ENCODE peak calls at places on chromosome 20, in seven cellular contexts. M, C, Q, I, A, R and N are unnamed samples.

GRCh38 chr20:47400685-47401084 is 44.2 kb upstream of the ZMYND8 start:
- DNase-seq in M (no peak), C (no peak), Q (no peak), I (peak; percentile 83), A (no peak), R (no peak), N (no peak)

GRCh38 chr20:25247100-25247665 is 702 bp upstream of the PYGB start:
- DNase-seq in M (peak; percentile 76), C (peak; percentile 81), Q (peak; percentile 83), I (peak; percentile 56), A (no peak), R (peak; percentile 83), N (peak; percentile 82)

GRCh38 chr20:3919352-3919751 is 30.2 kb downstream of the PANK2 start:
- DNase-seq in M (no peak), C (no peak), Q (no peak), I (no peak), A (no peak), R (no peak), N (no peak)

GRCh38 chr20:50557549-50558134 is 47.5 kb downstream of the PTPN1 start:
- DNase-seq in M (no peak), C (no peak), Q (no peak), I (no peak), A (no peak), R (no peak), N (no peak)

GRCh38 chr20:35854697-35855434 is 83.1 kb downstream of the PHF20 start:
- DNase-seq in M (no peak), C (no peak), Q (no peak), I (no peak), A (no peak), R (no peak), N (no peak)

GRCh38 chr20:46979603-46980241 is 85.1 kb downstream of the EYA2 start:
- DNase-seq in M (no peak), C (no peak), Q (no peak), I (no peak), A (no peak), R (no peak), N (no peak)

GRCh38 chr20:45592574-45593189 is 13.6 kb upstream of the WFDC8 start:
- DNase-seq in M (no peak), C (no peak), Q (no peak), I (peak; percentile 52), A (no peak), R (no peak), N (no peak)

GRCh38 chr20:51393566-51393965 is 149.0 kb downstream of the NFATC2 start:
- DNase-seq in M (no peak), C (no peak), Q (no peak), I (no peak), A (peak; percentile 68), R (no peak), N (no peak)

GRCh38 chr20:24650091-24650490 is 180.7 kb downstream of the SYNDIG1 start:
- DNase-seq in M (peak; percentile 43), C (no peak), Q (no peak), I (no peak), A (peak; percentile 19), R (peak; percentile 40), N (no peak)

GRCh38 chr20:23086056-23086551 is at the start of gene CD93:
- DNase-seq in M (no peak), C (no peak), Q (peak; percentile 78), I (peak; percentile 17), A (peak; percentile 85), R (no peak), N (peak; percentile 63)

GRCh38 chr20:24838551-24839530 is 110.2 kb upstream of the CST7 start:
- DNase-seq in M (no peak), C (no peak), Q (no peak), I (no peak), A (no peak), R (no peak), N (no peak)

GRCh38 chr20:44606725-44607441 is 24.5 kb downstream of the PKIG start:
- DNase-seq in M (no peak), C (no peak), Q (peak; percentile 18), I (no peak), A (peak; percentile 27), R (no peak), N (no peak)

GRCh38 chr20:3510110-3510509 is 39.3 kb downstream of the ATRN start:
- DNase-seq in M (no peak), C (no peak), Q (no peak), I (no peak), A (no peak), R (no peak), N (no peak)

GRCh38 chr20:50163570-50164317 is 10.2 kb upstream of the PEDS1 start:
- DNase-seq in M (no peak), C (no peak), Q (peak; percentile 87), I (no peak), A (no peak), R (peak; percentile 86), N (no peak)

GRCh38 chr20:45038747-45039469 is 62.0 kb downstream of the KCNS1 start:
- DNase-seq in M (no peak), C (no peak), Q (no peak), I (no peak), A (no peak), R (no peak), N (no peak)

GRCh38 chr20:45489083-45489531 is 19.6 kb downstream of the WFDC2 start:
- DNase-seq in M (no peak), C (no peak), Q (no peak), I (no peak), A (no peak), R (no peak), N (no peak)

DNA sequence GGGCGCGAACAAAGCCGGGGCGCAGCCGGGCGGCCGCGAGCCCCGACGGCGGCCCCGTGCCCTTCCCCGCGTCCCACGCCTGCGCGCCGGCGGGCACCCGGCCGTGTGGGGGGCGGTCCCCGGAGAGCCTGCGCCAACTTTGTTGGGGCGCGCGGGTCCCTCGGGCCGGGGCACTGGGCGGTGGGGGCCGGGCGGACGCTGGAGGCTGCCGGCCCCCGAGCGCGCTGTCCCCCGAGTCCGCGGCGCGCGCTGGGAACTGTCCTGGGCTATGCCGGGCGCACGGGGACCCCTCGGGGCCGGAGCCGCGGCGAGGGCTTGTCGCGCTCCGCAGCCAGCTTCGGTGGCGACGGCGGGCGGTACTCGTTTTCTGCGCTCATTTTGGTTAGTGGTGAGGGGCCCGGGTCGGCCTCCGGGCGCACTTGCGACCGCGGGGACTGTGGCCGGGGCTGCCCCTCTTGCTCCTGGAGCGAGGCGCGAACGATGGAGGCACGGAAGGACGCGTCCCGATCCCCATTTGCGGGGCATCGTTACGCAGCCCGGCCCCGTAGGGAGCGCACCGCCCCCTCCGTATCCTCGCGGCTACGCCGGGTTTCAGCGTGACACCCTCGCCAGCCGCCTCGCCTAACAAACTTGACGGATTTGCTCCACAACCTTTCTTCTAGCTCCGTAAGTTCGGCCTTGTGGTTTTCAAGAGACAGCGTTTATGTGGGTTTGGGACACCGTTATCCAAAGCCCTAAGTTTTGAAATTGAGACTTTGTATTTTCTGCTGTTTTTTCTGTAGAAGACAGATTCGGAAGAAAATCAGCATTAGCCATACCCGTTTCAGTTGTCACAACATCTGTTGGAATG is 632 bp downstream of the SS18L1 start:
- DNase-seq in M (peak; percentile 47), C (peak; percentile 72), Q (no peak), I (peak; percentile 77), A (peak; percentile 91), R (peak; percentile 80), N (peak; percentile 91)
- TF ChIP-seq POLR2A in M (peak; percentile 42), C (no peak), Q (no peak), I (no peak), A (no peak), R (peak; percentile 40), N (no peak)

GRCh38 chr20:54155736-54156317 is 18.0 kb downstream of the CYP24A1 start:
- DNase-seq in M (no peak), C (no peak), Q (no peak), I (no peak), A (no peak), R (no peak), N (no peak)
- TF ChIP-seq CTCF in M (no peak), C (no peak), Q (no peak), I (no peak), A (no peak), R (no peak), N (no peak)

DNA sequence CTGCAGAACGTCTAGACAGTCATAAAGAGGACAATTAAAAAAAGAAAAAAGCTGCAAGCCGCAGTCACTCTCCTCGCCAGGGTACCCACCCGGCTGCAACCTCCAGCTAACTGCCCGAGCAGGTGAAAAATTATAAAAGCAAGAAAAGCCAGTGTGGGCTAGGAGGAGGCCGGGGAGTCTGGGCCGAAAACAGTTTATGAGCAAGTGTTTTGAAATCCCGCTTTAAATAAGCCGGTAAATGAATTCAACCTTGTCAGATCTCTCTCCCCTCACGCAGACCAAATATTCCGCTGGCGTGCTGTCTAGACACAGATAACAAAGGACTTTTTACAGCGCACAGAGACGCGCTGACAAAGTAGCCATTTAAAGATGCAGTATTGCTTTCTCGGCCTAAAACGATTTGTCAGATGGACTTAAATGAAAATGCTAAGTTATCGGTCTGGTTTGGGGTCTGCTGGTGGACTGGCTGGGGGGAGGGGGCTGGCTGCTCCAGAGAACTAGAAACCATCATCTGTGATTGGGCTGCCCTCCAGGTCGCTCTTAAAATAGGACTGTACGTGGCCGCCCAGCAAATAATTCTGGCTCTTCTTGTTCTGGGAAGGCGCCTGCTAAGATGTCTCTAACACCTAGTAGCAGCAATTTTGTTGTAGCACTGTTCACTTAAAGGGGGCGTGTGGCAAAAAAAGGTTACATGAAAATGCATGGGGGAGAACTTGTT is 24.5 kb downstream of the PMEPA1 start:
- DNase-seq in M (peak; percentile 49), C (no peak), Q (no peak), I (no peak), A (no peak), R (no peak), N (no peak)
- H3K4me1 ChIP-seq in M (peaks cover 54% of the 10 kb centered on the region), C (no peaks in the 10 kb centered on the region), Q (peaks cover 77% of the 10 kb centered on the region), I (no peaks in the 10 kb centered on the region), A (peaks cover 91% of the 10 kb centered on the region), R (no peaks in the 10 kb centered on the region), N (peaks cover 6% of the 10 kb centered on the region)

GRCh38 chr20:63957690-63958441 is 1.6 kb upstream of the UCKL1 start:
- DNase-seq in M (no peak), C (peak; percentile 90), Q (no peak), I (peak; percentile 65), A (peak; percentile 79), R (no peak), N (peak; percentile 59)

GRCh38 chr20:63955846-63956663 is at the start of gene UCKL1:
- DNase-seq in M (peak; percentile 92), C (peak; percentile 91), Q (peak; percentile 95), I (peak; percentile 91), A (peak; percentile 96), R (peak; percentile 97), N (peak; percentile 98)

GRCh38 chr20:63956664-63957003 is 418 bp upstream of the UCKL1 start:
- DNase-seq in M (no peak), C (no peak), Q (no peak), I (no peak), A (no peak), R (no peak), N (no peak)

GRCh38 chr20:63958471-63958870 is 2.3 kb upstream of the UCKL1 start:
- DNase-seq in M (no peak), C (no peak), Q (no peak), I (no peak), A (no peak), R (no peak), N (no peak)

DNA sequence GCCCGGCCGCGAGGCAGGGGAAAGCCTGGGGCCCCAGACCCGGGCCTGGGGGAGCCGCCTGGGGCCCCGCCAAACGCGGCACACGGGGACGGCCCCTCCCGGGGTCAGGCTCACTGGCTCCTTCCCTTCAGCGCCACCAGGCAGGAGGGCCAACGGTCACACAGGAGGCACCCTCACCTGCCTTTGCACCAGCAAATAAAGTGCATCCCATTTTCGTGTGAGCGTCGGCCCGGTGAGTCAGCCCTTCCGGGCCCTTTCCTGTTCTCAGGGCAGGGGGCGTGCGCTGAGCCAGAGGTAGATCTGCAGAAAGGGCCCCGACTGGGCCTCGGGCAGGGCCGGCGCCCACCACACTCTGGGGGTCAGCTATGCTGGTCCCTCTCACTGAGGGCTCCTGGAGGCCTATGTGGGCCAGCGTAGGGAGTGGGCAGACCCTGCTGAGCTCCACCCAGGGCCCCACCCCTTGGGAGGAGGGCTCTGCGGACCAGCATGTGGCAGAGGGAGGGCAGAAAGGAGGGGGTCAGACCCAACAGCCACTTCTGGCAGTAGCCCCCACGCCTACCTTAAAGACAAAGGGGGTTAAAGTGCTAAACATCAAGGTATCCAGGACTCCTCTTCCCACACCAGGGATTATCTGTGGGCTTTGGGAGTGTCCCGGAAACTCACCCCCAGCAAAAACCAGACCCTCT is 931 bp upstream of the UCKL1 start:
- DNase-seq in M (peak; percentile 57), C (peak; percentile 86), Q (no peak), I (peak; percentile 86), A (peak; percentile 92), R (peak; percentile 85), N (peak; percentile 88)
- TF ChIP-seq POLR2A in M (peak; percentile 51), C (peak; percentile 21), Q (no peak), I (peak; percentile 83), A (no peak), R (no peak), N (no peak)